ENCODE peak calls at places on chromosomes 5 and 9, in four cellular contexts. V is lung microvascular endothelial cell; P is naive thymus-derived CD8-positive, alpha-beta T cell; U is stomach. R is an unnamed sample.

GRCh38 chr5:34511063-34511462 is 145.1 kb upstream of the RAI14 start:
- DNase-seq in V (no peak), P (no peak), U (no peak), R (no peak)

GRCh38 chr5:144142030-144142825 is 28.2 kb downstream of the YIPF5 start:
- DNase-seq in V (peak; percentile 67), P (no peak), U (no peak), R (no peak)

GRCh38 chr9:89039092-89039465 is 47.8 kb downstream of the S1PR3 start:
- DNase-seq in V (no peak), P (no peak), U (no peak), R (no peak)

GRCh38 chr5:56522972-56523371 is 289.8 kb upstream of the ANKRD55 start:
- DNase-seq in V (peak; percentile 12), P (no peak), U (no peak), R (no peak)

GRCh38 chr9:131398204-131398603 is 4.3 kb downstream of the PRRC2B start:
- DNase-seq in V (peak; percentile 70), P (peak; percentile 67), U (peak; percentile 54), R (no peak)

GRCh38 chr5:7805379-7805778 is 45.6 kb downstream of the CFAP90 start:
- DNase-seq in V (peak; percentile 20), P (no peak), U (no peak), R (no peak)

GRCh38 chr5:10248378-10249260 is 1.1 kb downstream of the ATPSCKMT start:
- DNase-seq in V (no peak), P (no peak), U (no peak), R (no peak)

GRCh38 chr9:14383296-14383695 is 69.4 kb upstream of the NFIB start:
- DNase-seq in V (peak; percentile 70), P (no peak), U (no peak), R (no peak)

GRCh38 chr5:173963867-173964429 is 25.0 kb upstream of the C5orf47 start:
- DNase-seq in V (no peak), P (peak; percentile 48), U (no peak), R (no peak)

GRCh38 chr9:133787749-133788015 is 49.5 kb upstream of the SARDH start:
- DNase-seq in V (peak; percentile 22), P (no peak), U (peak; percentile 63), R (no peak)

GRCh38 chr5:177130211-177131018 is 3.2 kb upstream of the NSD1 start:
- DNase-seq in V (peak; percentile 59), P (no peak), U (no peak), R (peak; percentile 28)

GRCh38 chr9:70789086-70789485 is 332.3 kb downstream of the TRPM3 start:
- DNase-seq in V (no peak), P (no peak), U (no peak), R (no peak)

GRCh38 chr9:16154570-16155078 is 601.8 kb downstream of the CCDC171 start:
- DNase-seq in V (peak; percentile 40), P (peak; percentile 30), U (peak; percentile 32), R (no peak)

GRCh38 chr5:132475531-132475930 is 15.0 kb downstream of the IRF1 start:
- DNase-seq in V (no peak), P (no peak), U (peak; percentile 25), R (no peak)